ENCODE peak calls at places on chromosomes 3 and 15, in seven cellular contexts. C is mesendoderm, K is mesenchymal stem cell, W is neuronal stem cell, S is H1, P is H9, F is trophoblast cell. U is an unnamed sample.

GRCh38 chr3:179196700-179197099 is 48.5 kb downstream of the PIK3CA start:
- DNase-seq in C (no peak), K (no peak), W (no peak), S (no peak), P (no peak), F (no peak), U (no peak)

GRCh38 chr3:29427266-29428103 is 146.6 kb downstream of the RBMS3 start:
- DNase-seq in C (no peak), K (peak), W (no peak), S (no peak), P (no peak), F (no peak), U (no peak)

GRCh38 chr15:31300208-31300661 is 26.4 kb upstream of the KLF13 start:
- DNase-seq in C (no peak), K (no peak), W (no peak), S (peak), P (no peak), F (no peak), U (no peak)

GRCh38 chr3:164818318-164818717 is 260.0 kb downstream of the SI start:
- DNase-seq in C (no peak), K (no peak), W (no peak), S (no peak), P (no peak), F (no peak), U (no peak)

GRCh38 chr3:119294889-119295769 is 946 bp downstream of the ARHGAP31 start:
- DNase-seq in C (peak), K (peak), W (peak), S (no peak), P (peak), F (peak), U (peak)

GRCh38 chr3:153624310-153625030 is 462.4 kb downstream of the RAP2B start:
- DNase-seq in C (no peak), K (no peak), W (no peak), S (no peak), P (no peak), F (no peak), U (no peak)

GRCh38 chr15:77019476-77020331 is 24.8 kb downstream of the PSTPIP1 start:
- DNase-seq in C (no peak), K (peak), W (no peak), S (no peak), P (no peak), F (no peak), U (peak)

GRCh38 chr3:136817448-136817847 is 1.5 kb upstream of the SLC35G2 start:
- DNase-seq in C (no peak), K (peak), W (no peak), S (no peak), P (no peak), F (no peak), U (peak)

GRCh38 chr3:50345586-50345985 is at the start of gene ZMYND10:
- DNase-seq in C (peak), K (no peak), W (peak), S (peak), P (peak), F (peak), U (peak)

GRCh38 chr3:158789592-158789991 is 12.3 kb upstream of the MFSD1 start:
- DNase-seq in C (no peak), K (peak), W (no peak), S (no peak), P (no peak), F (peak), U (peak)

DNA sequence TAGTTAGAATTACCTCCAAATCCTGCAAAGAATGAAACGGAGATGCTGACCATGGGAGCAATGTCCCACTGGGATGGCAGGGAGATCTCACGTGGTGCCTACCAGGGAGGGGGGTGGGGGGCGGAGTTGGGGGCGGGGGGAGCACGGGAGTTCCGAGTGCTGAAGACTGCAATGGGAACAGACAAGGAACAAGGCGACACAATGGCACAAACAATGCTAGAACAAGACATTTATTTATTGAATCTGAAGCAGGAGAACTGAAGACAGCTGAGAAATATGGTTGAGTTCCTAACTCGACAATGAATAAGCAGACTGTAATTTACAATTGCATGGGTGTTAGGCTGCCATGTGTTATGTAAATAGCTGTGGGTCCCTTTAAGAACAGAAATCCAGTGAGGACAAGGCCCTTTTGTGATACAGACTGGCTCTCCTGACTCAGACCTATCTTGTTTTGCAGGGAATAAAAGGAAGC is 91.2 kb downstream of the AQP9 start:
- DNase-seq in C (peak), K (peak), W (no peak), S (no peak), P (peak), F (peak), U (peak)
- H2AK5ac ChIP-seq in C (no peak), K (no peak), W (no peak), S (no peak), P (no peak), F (no peak), U (peak)

GRCh38 chr3:79351693-79352092 is 416.1 kb downstream of the ROBO1 start:
- DNase-seq in C (no peak), K (no peak), W (no peak), S (no peak), P (no peak), F (no peak), U (no peak)
- H2AK5ac ChIP-seq in C (no peak), K (no peak), W (no peak), S (no peak), P (no peak), F (no peak), U (no peak)

GRCh38 chr15:101542306-101543025 is 53.0 kb upstream of the PCSK6 start:
- DNase-seq in C (no peak), K (no peak), W (no peak), S (no peak), P (peak), F (no peak), U (no peak)

GRCh38 chr15:101543431-101543830 is 53.9 kb upstream of the PCSK6 start:
- DNase-seq in C (no peak), K (no peak), W (no peak), S (no peak), P (no peak), F (no peak), U (no peak)

GRCh38 chr15:101545548-101546505 is 56.3 kb upstream of the PCSK6 start:
- DNase-seq in C (no peak), K (no peak), W (no peak), S (no peak), P (no peak), F (no peak), U (no peak)

GRCh38 chr15:101543026-101543390 is 53.5 kb upstream of the PCSK6 start:
- DNase-seq in C (no peak), K (no peak), W (no peak), S (no peak), P (no peak), F (no peak), U (no peak)

DNA sequence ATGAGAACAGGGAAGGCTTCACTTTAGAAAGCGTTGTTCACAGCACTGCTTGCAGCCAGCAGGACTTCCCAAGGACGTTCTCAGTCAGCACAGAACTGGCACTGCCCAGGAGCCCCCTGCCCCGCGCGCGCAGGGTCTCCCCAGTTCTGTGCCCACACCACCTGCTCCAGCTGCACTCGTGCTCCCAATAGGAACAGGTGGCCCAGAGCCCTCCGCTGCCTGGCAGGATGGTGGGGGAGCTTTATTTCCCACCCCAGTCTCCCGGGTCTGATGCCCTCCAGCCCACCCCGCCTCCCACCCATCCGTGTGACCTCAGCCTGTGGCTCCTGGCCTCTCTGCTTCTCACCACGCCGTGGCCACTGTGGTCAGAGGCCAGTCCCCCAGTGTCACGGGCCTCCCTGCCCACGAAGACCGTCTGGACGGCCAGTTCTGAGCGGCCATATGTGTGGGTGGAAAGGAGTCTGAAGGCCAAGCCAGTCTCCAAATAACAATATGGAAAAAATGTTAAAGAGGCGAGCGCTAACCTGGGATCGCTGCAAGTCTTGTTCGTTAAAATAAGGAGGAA is 54.5 kb upstream of the PCSK6 start:
- DNase-seq in C (no peak), K (no peak), W (no peak), S (no peak), P (no peak), F (no peak), U (no peak)
- H2AK5ac ChIP-seq in C (no peak), K (no peak), W (no peak), S (no peak), P (no peak), F (no peak), U (no peak)

DNA sequence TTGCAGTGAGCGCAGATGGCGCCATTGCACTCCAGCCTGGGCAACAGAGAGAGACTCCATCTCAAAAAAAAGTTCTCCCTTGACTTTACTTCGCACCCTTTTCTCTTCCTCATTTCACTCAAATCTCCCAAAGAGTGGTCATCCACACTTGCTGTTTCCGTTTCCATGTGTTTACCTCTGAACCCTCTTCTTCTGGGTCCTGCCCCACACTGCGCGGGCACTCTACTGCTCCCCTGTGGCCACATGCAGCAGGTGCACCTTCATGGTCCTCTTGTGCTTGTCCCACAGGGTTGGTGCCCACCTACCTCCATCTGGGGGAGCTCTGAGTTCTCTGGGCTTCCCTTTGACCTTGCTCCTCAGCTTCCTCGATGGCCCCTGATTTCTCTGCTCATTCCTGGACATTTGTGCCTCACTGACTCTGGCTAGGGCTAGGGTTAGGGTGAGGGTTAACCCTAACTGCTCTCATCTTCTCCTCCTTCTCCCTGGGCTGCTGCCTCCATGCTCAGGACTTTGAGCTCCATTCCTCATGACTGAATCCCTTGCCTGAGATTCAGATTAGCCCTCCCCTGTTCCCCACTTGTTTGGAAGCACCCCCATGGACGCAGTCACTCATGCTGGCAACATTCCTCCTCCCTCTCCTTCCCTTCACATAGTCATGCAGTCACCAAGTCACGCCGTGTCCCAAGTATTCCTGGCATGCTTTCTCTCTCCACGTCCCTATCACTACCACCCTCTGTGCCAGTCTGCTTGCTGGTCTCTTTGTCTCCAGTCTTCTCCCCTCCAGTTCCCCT is 26.6 kb upstream of the KY start:
- DNase-seq in C (peak), K (no peak), W (peak), S (peak), P (peak), F (peak), U (no peak)
- H2AK5ac ChIP-seq in C (no peak), K (no peak), W (peak), S (no peak), P (no peak), F (no peak), U (no peak)

GRCh38 chr3:64675848-64676247 is 12.0 kb downstream of the ADAMTS9 start:
- DNase-seq in C (no peak), K (no peak), W (no peak), S (no peak), P (no peak), F (no peak), U (no peak)
- H2AK5ac ChIP-seq in C (no peak), K (peak), W (no peak), S (no peak), P (no peak), F (no peak), U (no peak)

GRCh38 chr3:72702997-72703396 is 145.2 kb downstream of the SHQ1 start:
- DNase-seq in C (no peak), K (no peak), W (no peak), S (no peak), P (no peak), F (no peak), U (no peak)
- H2AK5ac ChIP-seq in C (no peak), K (no peak), W (no peak), S (no peak), P (no peak), F (no peak), U (no peak)

DNA sequence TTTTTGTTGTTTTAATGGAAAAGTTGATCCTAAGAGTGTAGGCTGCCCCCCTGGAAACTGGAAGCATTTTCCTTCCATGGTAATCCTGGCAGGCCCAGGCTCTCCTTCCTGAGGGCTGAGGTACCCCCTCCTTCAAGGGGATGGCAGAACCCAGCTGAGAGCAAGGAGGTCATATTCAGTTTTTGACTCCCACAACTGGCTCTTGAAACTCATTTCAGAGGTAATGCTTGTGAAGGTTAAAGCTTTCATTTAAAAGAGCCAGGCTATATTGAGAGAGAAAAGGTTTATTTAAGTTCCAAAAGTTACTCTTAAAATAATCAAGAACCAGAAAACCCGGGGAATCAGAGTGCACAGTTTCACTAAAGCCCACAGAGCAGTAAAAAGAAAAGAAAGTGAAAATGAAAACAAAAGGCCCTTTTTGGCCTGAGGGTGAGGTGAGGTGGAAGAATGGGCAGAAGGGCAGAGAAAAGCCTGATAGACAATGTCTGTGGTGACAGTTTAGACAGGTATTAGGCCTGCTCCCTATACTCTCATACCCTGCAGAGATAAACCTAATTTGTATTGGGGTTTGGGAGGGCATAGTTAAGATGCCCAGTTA is 47.0 kb upstream of the RBP1 start:
- DNase-seq in C (no peak), K (no peak), W (no peak), S (no peak), P (no peak), F (no peak), U (no peak)
- H2AK5ac ChIP-seq in C (no peak), K (no peak), W (no peak), S (no peak), P (no peak), F (no peak), U (no peak)

GRCh38 chr15:92917606-92918407 is 17.7 kb downstream of the CHD2 start:
- DNase-seq in C (peak), K (peak), W (peak), S (peak), P (peak), F (peak), U (peak)
- H2AK5ac ChIP-seq in C (peak), K (peak), W (no peak), S (no peak), P (peak), F (no peak), U (peak)

DNA sequence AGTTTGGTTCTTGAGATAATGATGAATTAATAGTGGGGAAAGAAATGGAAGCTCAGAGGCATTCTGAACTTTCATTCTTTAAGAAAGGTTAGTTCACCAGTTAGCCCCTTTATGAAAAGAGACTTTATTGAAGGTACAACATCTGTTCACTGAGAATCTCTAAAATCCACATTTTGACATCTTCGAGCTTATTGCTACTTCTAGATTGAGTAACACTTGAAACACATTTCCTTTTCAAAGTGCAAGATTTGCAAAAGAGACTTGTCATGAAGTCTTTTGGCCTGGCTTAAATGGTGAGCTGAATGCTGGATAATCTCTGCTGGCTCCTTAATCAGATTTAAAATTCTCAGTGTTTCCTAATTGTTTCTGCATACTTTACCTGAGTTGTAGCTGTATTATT is 42.3 kb downstream of the RAB8B start:
- DNase-seq in C (no peak), K (peak), W (no peak), S (no peak), P (no peak), F (peak), U (no peak)
- H2AK5ac ChIP-seq in C (no peak), K (no peak), W (no peak), S (no peak), P (no peak), F (no peak), U (no peak)